ENCODE peak calls at places on chromosomes 6 and 20, in six cellular contexts. Z, D, V, Y, T and W are unnamed samples.
A peak's percentile ranks its signal among the peaks of the same experiment; 100 is the strongest.

GRCh38 chr6:14361297-14361696 is 243.7 kb downstream of the CD83 start:
- DNase-seq in Z (no peak), D (no peak), V (no peak), Y (no peak), T (no peak), W (no peak)

GRCh38 chr6:160128879-160129516 is 7.4 kb downstream of the SLC22A1 start:
- DNase-seq in Z (no peak), D (no peak), V (no peak), Y (no peak), T (no peak), W (no peak)

GRCh38 chr20:50762435-50763201 is 31.2 kb downstream of the PARD6B start:
- DNase-seq in Z (peak; percentile 51), D (no peak), V (peak; percentile 84), Y (peak; percentile 33), T (peak; percentile 78), W (no peak)

GRCh38 chr6:110590821-110591351 is 114.5 kb upstream of the SLC22A16 start:
- DNase-seq in Z (no peak), D (no peak), V (peak; percentile 41), Y (no peak), T (peak; percentile 4), W (no peak)

GRCh38 chr6:42864602-42865001 is 14.8 kb upstream of the RPL7L1 start:
- DNase-seq in Z (no peak), D (no peak), V (no peak), Y (no peak), T (no peak), W (no peak)

GRCh38 chr6:8139451-8139850 is 37.1 kb upstream of the EEF1E1 start:
- DNase-seq in Z (no peak), D (no peak), V (no peak), Y (no peak), T (no peak), W (no peak)

GRCh38 chr20:35617397-35618031 is 1.9 kb downstream of the SPAG4 start:
- DNase-seq in Z (peak; percentile 85), D (peak; percentile 79), V (peak; percentile 69), Y (peak; percentile 69), T (peak; percentile 60), W (no peak)

GRCh38 chr6:61711849-61712248 is 574.2 kb downstream of the KHDRBS2 start:
- DNase-seq in Z (no peak), D (peak; percentile 53), V (no peak), Y (peak; percentile 8), T (no peak), W (no peak)

GRCh38 chr6:85449388-85449817 is 480 bp upstream of the NT5E start:
- DNase-seq in Z (peak; percentile 28), D (peak; percentile 56), V (peak; percentile 86), Y (no peak), T (peak; percentile 84), W (no peak)

GRCh38 chr6:24743265-24743943 is 24.4 kb upstream of the C6orf62 start:
- DNase-seq in Z (peak; percentile 82), D (no peak), V (peak; percentile 98), Y (peak; percentile 64), T (peak; percentile 98), W (peak; percentile 88)

GRCh38 chr20:57618091-57618765 is 2.0 kb downstream of the ZBP1 start:
- DNase-seq in Z (peak; percentile 51), D (no peak), V (peak; percentile 37), Y (peak; percentile 39), T (no peak), W (peak; percentile 59)

GRCh38 chr20:32737371-32738223 is 5.7 kb downstream of the COMMD7 start:
- DNase-seq in Z (no peak), D (no peak), V (peak; percentile 78), Y (no peak), T (peak; percentile 56), W (no peak)

GRCh38 chr6:5365430-5366195 is 104.3 kb downstream of the FARS2 start:
- DNase-seq in Z (no peak), D (no peak), V (no peak), Y (no peak), T (no peak), W (no peak)

GRCh38 chr6:39102024-39102820 is 12.8 kb downstream of the SAYSD1 start:
- DNase-seq in Z (no peak), D (peak; percentile 80), V (peak; percentile 48), Y (peak; percentile 76), T (peak; percentile 98), W (no peak)

GRCh38 chr6:133128191-133128590 is 113.0 kb upstream of the EYA4 start:
- DNase-seq in Z (no peak), D (peak; percentile 23), V (peak; percentile 26), Y (no peak), T (peak; percentile 29), W (no peak)

GRCh38 chr20:34309691-34310090 is 6.5 kb upstream of the AHCY start:
- DNase-seq in Z (no peak), D (no peak), V (no peak), Y (no peak), T (no peak), W (no peak)

DNA sequence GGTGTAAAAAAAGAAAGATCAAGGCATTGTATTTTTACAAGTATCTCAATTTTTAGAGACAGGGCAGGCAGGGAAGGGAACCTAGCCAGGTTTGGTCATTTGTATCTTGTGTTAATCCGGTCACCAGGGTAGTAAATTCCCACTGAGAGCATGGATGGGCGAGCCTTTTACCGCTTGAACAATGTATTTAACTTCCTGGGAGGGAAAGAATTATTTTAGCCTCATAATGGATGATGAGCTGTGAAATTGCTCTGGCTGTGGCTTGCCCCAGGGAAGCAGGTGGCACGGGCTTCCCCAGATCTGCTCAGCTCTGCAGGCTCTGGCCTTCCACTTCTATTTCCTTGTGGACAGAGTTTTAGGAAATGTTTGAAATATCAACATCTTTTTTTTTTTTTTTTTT is 72.9 kb downstream of the TOX2 start:
- DNase-seq in Z (no peak), D (peak; percentile 23), V (no peak), Y (no peak), T (no peak), W (no peak)
- H3K27ac ChIP-seq in Z (no peak overlapping the region), D (peak overlapping the region; percentile 1), V (no peak overlapping the region), Y (no peak overlapping the region), T (no peak overlapping the region), W (no peak overlapping the region)

GRCh38 chr20:15200139-15200538 is 862.7 kb upstream of the FLRT3 start:
- DNase-seq in Z (no peak), D (no peak), V (peak; percentile 64), Y (no peak), T (no peak), W (no peak)

GRCh38 chr20:15199698-15200097 is 862.3 kb upstream of the FLRT3 start:
- DNase-seq in Z (no peak), D (no peak), V (no peak), Y (no peak), T (no peak), W (no peak)

GRCh38 chr20:15195378-15195777 is 858.0 kb upstream of the FLRT3 start:
- DNase-seq in Z (no peak), D (no peak), V (peak; percentile 14), Y (no peak), T (no peak), W (no peak)

GRCh38 chr20:15191082-15191723 is 853.8 kb upstream of the FLRT3 start:
- DNase-seq in Z (no peak), D (no peak), V (no peak), Y (no peak), T (no peak), W (no peak)

GRCh38 chr20:15196580-15197255 is 859.3 kb upstream of the FLRT3 start:
- DNase-seq in Z (no peak), D (no peak), V (no peak), Y (no peak), T (no peak), W (no peak)
- H3K4me2 ChIP-seq in Z (no peak overlapping the region), D (no peak overlapping the region), V (no peak overlapping the region), Y (no peak overlapping the region), T (no peak overlapping the region), W (no peak overlapping the region)

GRCh38 chr6:118940770-118941169 is 5.8 kb upstream of the MCM9 start:
- DNase-seq in Z (no peak), D (no peak), V (no peak), Y (no peak), T (no peak), W (no peak)

GRCh38 chr6:118939683-118940082 is 4.7 kb upstream of the MCM9 start:
- DNase-seq in Z (no peak), D (no peak), V (no peak), Y (no peak), T (no peak), W (no peak)

GRCh38 chr6:118945217-118945616 is 10.3 kb upstream of the MCM9 start:
- DNase-seq in Z (no peak), D (no peak), V (no peak), Y (no peak), T (no peak), W (no peak)
- H3K27ac ChIP-seq in Z (no peak overlapping the region), D (no peak overlapping the region), V (no peak overlapping the region), Y (no peak overlapping the region), T (no peak overlapping the region), W (no peak overlapping the region)

GRCh38 chr6:150685860-150686259 is 86.2 kb downstream of the PLEKHG1 start:
- DNase-seq in Z (peak; percentile 4), D (peak; percentile 48), V (peak; percentile 43), Y (peak; percentile 58), T (peak; percentile 4), W (peak; percentile 28)

GRCh38 chr6:150684715-150685459 is 85.2 kb downstream of the PLEKHG1 start:
- DNase-seq in Z (no peak), D (no peak), V (no peak), Y (no peak), T (no peak), W (no peak)

GRCh38 chr6:150684161-150684560 is 84.5 kb downstream of the PLEKHG1 start:
- DNase-seq in Z (no peak), D (no peak), V (no peak), Y (no peak), T (no peak), W (no peak)

GRCh38 chr6:150681992-150682391 is 82.3 kb downstream of the PLEKHG1 start:
- DNase-seq in Z (no peak), D (no peak), V (no peak), Y (no peak), T (no peak), W (no peak)

DNA sequence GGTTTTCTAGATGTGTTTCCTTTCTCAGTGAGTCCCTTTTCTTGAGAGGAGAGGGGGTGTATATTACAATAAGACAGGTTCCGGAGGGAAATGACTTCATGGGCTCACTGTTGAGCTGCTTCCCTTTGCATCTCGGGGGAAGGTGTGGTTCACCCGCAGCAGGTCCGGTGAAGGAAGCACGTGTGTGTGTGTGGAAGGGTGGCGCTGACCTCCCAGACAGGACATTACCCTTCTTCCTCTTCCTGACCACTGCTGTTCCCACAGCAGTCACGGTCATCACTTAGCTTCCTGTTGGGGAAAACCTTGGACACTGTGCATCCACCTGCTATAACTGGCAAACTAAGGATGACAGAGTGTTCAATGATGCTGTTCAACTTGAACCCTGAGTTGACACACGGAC is 83.6 kb downstream of the PLEKHG1 start:
- DNase-seq in Z (no peak), D (no peak), V (no peak), Y (no peak), T (no peak), W (no peak)
- H3K4me2 ChIP-seq in Z (no peak overlapping the region), D (no peak overlapping the region), V (no peak overlapping the region), Y (no peak overlapping the region), T (no peak overlapping the region), W (no peak overlapping the region)